ENCODE peak calls at places on chromosomes 5 and 9, in seven cellular contexts. K is PC-3, R is endodermal cell, M is uterus, L is RWPE1, N is brain microvascular endothelial cell, J is SK-N-SH. G is an unnamed sample.

GRCh38 chr5:65327582-65327981 is 154.1 kb downstream of the ADAMTS6 start:
- DNase-seq in N (peak; percentile 33), J (no peak), K (peak; percentile 64), M (no peak), R (no peak), L (no peak), G (no peak)

GRCh38 chr5:96601811-96602244 is 60.3 kb upstream of the CAST start:
- DNase-seq in M (peak; percentile 20), K (peak; percentile 84), N (peak; percentile 82), J (peak; percentile 67), L (peak; percentile 80), R (peak; percentile 79), G (no peak)

GRCh38 chr9:16361939-16362338 is 508.5 kb downstream of the BNC2 start:
- DNase-seq in L (no peak), K (no peak), J (no peak), M (no peak), R (no peak), N (no peak), G (no peak)

GRCh38 chr5:65108786-65109743 is 340.3 kb downstream of the CWC27 start:
- DNase-seq in R (no peak), M (no peak), J (no peak), K (no peak), L (no peak), N (peak; percentile 5), G (no peak)

GRCh38 chr5:130868186-130868821 is 296.8 kb downstream of the HINT1 start:
- DNase-seq in M (no peak), K (no peak), L (no peak), N (peak; percentile 33), R (no peak), J (no peak), G (no peak)

GRCh38 chr5:3352711-3353110 is 242.9 kb upstream of the IRX1 start:
- DNase-seq in N (no peak), M (no peak), R (peak; percentile 7), J (no peak), K (no peak), L (no peak), G (no peak)

GRCh38 chr5:143224672-143225071 is 178.8 kb downstream of the NR3C1 start:
- DNase-seq in N (no peak), J (no peak), R (no peak), M (no peak), L (no peak), K (no peak), G (no peak)

GRCh38 chr5:36596756-36597155 is 9.7 kb upstream of the SLC1A3 start:
- DNase-seq in N (no peak), K (no peak), L (no peak), R (no peak), J (no peak), M (no peak), G (no peak)

GRCh38 chr9:129918296-129918950 is 83.2 kb downstream of the USP20 start:
- DNase-seq in M (no peak), L (no peak), N (no peak), R (no peak), K (no peak), J (no peak), G (no peak)

GRCh38 chr5:125530833-125531610 is 784.6 kb upstream of the ZNF608 start:
- DNase-seq in L (no peak), N (no peak), M (no peak), J (no peak), K (no peak), R (no peak), G (no peak)

GRCh38 chr5:57334475-57334874 is 148.1 kb downstream of the ACTBL2 start:
- DNase-seq in J (no peak), M (no peak), L (no peak), N (no peak), K (no peak), R (no peak), G (no peak)

GRCh38 chr9:6305954-6306563 is 22.1 kb upstream of the TPD52L3 start:
- DNase-seq in L (peak; percentile 21), M (no peak), K (peak; percentile 69), R (no peak), N (no peak), J (peak; percentile 31), G (no peak)

GRCh38 chr5:171990713-171991015 is 15.8 kb downstream of the FBXW11 start:
- DNase-seq in J (no peak), L (no peak), R (no peak), N (no peak), K (peak; percentile 34), M (no peak), G (no peak)

GRCh38 chr9:33475357-33475756 is 1.6 kb upstream of the NOL6 start:
- DNase-seq in J (no peak), R (no peak), N (no peak), M (no peak), K (no peak), L (no peak), G (no peak)

GRCh38 chr9:33471361-33471760 is 2.4 kb downstream of the NOL6 start:
- DNase-seq in J (no peak), N (no peak), K (no peak), M (no peak), R (no peak), L (no peak), G (no peak)

GRCh38 chr9:33472171-33472920 is 1.4 kb downstream of the NOL6 start:
- DNase-seq in K (no peak), N (no peak), R (no peak), J (no peak), L (no peak), M (no peak), G (peak; percentile 37)

GRCh38 chr9:33473643-33474352 is at the start of gene NOL6:
- DNase-seq in L (peak; percentile 99), J (peak; percentile 96), K (peak; percentile 98), R (peak; percentile 99), N (peak; percentile 99), M (peak; percentile 99), G (peak; percentile 97)

DNA sequence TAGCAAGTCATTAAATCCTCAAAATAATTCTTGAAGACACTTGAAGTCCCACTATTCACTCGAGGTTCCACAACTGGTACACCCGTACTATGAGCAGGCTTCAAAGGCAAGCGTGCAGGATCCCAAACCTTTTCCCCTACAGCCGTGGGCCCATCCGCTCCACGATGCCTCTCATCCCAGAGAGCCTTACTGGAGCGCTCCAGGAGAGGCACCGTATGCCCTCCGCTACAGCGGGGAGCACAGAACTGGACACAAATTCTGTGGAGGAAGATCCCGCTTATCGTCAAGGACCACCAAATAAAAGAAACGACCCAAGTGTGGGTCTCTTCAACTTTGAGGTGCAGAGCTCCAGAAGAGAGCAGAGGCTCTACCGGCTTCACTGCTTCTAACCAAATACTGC is 508 bp downstream of the NOL6 start:
- DNase-seq in J (peak; percentile 21), L (no peak), R (no peak), N (no peak), K (no peak), M (no peak), G (peak; percentile 56)
- H3K27ac ChIP-seq in J (no peak overlapping the region), L (peak overlapping the region; percentile 66), R (no peak overlapping the region), N (peak overlapping the region; percentile 50), K (peak overlapping the region; percentile 17), M (peak overlapping the region; percentile 58), G (peak overlapping the region; percentile 61)

GRCh38 chr9:78297672-78297961 is 692 bp downstream of the PSAT1 start:
- DNase-seq in M (no peak), K (no peak), R (no peak), L (no peak), N (peak; percentile 28), J (no peak), G (no peak)

GRCh38 chr9:78298046-78298511 is 1.2 kb downstream of the PSAT1 start:
- DNase-seq in J (peak; percentile 56), N (no peak), K (peak; percentile 2), L (peak; percentile 51), R (peak; percentile 73), M (no peak), G (no peak)

GRCh38 chr9:78295731-78296130 is 1.2 kb upstream of the PSAT1 start:
- DNase-seq in M (no peak), L (no peak), J (no peak), N (no peak), K (no peak), R (peak; percentile 39), G (no peak)

GRCh38 chr9:78296208-78296892 is 575 bp upstream of the PSAT1 start:
- DNase-seq in K (peak; percentile 58), N (no peak), L (peak; percentile 60), M (peak; percentile 43), J (peak; percentile 63), R (peak; percentile 78), G (peak; percentile 70)

DNA sequence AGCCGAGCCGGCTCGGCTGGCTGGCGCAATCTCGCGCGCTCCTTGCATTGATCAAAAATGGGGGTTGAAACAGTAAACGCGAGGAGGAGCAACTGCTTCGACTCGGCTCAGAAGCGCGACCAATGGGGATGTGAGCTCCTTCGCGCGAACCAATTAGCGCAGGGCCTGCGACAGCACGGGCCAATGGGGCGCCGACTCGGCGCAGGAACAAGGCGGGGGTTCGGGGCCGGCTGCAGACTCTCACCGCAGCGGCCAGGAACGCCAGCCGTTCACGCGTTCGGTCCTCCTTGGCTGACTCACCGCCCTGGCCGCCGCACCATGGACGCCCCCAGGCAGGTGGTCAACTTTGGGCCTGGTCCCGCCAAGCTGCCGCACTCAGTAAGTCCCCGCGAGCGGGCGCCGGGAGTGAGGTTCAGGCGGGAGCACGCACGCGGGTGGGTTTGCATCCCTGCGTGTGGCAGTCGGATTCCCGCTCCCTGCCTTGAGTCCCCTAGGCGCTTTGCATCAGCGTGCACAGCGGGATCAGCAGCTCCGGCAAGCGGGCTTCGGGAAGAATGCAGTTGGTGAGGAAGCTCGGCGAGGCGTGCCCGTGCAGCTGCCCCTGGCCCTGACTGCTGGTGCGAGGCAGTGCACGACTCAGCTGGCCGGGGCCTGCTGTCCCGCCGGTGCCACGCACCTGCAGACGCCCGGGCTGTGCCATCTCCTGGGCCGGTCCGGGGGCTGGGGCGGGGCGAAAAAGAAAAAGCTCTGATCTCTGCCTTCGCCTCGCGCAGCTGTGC is at the start of gene PSAT1:
- DNase-seq in K (peak; percentile 94), N (peak; percentile 95), R (peak; percentile 98), L (peak; percentile 100), J (peak; percentile 98), M (peak; percentile 81), G (peak; percentile 91)
- TF ChIP-seq CTCF in K (no peak), N (no peak), R (no peak), L (no peak), J (peak; percentile 17), M (no peak), G (no peak)

GRCh38 chr5:135883441-135883840 is 12.2 kb downstream of the IL9 start:
- DNase-seq in M (no peak), J (no peak), N (no peak), R (peak; percentile 79), L (no peak), K (no peak), G (no peak)
- H3K27ac ChIP-seq in M (no peak overlapping the region), J (no peak overlapping the region), N (no peak overlapping the region), R (no peak overlapping the region), L (no peak overlapping the region), K (no peak overlapping the region), G (no peak overlapping the region)

DNA sequence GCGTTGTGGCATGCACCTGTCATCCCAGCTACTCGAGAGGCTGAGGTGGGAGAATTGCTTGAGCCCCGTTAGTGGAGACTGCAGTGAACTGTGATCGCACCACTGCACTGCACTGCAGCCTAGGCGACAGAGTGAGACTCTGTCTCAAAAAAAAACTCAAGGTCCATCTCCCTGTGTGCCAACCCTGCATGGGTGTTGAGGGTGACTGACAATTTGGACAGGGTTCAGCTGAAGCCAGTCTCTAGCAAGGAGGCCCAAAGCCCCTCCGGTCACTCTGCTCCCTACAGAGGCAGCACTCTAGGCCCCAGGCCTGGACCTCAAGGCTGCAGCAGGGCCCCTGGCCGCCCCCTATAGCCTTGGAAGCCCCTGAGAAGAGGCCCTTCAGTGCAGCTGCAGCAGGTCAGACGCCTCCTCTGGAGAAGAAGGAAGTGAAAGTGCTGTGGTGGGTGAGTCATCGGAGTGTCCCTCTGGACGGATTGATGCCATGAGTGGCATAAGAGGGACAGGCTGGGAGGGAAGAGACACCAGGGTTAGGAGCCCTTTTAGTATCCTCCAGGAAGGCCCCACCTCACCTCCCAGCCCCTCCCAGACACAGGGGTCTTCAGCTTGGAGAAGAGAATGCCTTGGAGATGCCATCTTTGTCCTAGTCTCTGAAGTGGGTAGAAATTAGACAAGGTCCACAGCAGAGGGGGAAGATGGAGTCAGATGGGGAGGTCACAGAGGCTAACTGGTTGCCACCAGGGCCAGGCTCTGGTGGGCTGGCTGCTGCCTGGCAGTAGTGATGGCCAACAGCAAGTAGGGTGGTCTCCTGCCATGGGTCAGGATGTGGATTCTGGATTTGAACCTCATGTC is 39.1 kb upstream of the NEK6 start:
- DNase-seq in K (peak; percentile 74), N (peak; percentile 53), M (no peak), R (peak; percentile 38), L (peak; percentile 53), J (no peak), G (peak; percentile 76)
- TF ChIP-seq CTCF in K (no peak), N (peak; percentile 44), M (no peak), R (no peak), L (no peak), J (no peak), G (no peak)